ENCODE peak calls at places on chromosomes 7 and 10, in five cellular contexts. M is A549, U is heart left ventricle, G is tibial nerve, L is HepG2. R is an unnamed sample.
A peak's percentile ranks its signal among the peaks of the same experiment; 100 is the strongest.

GRCh38 chr7:1485156-1485555 is 19.0 kb downstream of the INTS1 start:
- DNase-seq in M (no peak), U (no peak), L (no peak), G (no peak), R (no peak)

GRCh38 chr7:134752006-134752760 is 27.3 kb upstream of the CALD1 start:
- DNase-seq in U (no peak), G (no peak), M (no peak), L (no peak), R (no peak)

GRCh38 chr7:112638675-112639400 is 151.4 kb downstream of the TMEM168 start:
- DNase-seq in L (no peak), M (no peak), U (no peak), G (no peak), R (no peak)

GRCh38 chr7:10973942-10974716 is 457 bp downstream of the PHF14 start:
- DNase-seq in M (peak; percentile 35), L (peak; percentile 12), U (peak; percentile 34), G (no peak), R (peak; percentile 69)

GRCh38 chr10:107553470-107553869 is 389.0 kb upstream of the SORCS1 start:
- DNase-seq in G (no peak), U (no peak), M (no peak), L (no peak), R (no peak)

GRCh38 chr10:36256905-36257304 is 614.8 kb upstream of the FZD8 start:
- DNase-seq in U (no peak), G (no peak), L (no peak), M (no peak), R (no peak)

GRCh38 chr10:87656431-87657072 is 3.1 kb upstream of the PAPSS2 start:
- DNase-seq in M (peak; percentile 58), G (no peak), L (peak; percentile 51), U (no peak), R (peak; percentile 55)

GRCh38 chr7:30694218-30694745 is 12.0 kb upstream of the CRHR2 start:
- DNase-seq in M (no peak), L (peak; percentile 39), U (peak; percentile 35), G (no peak), R (no peak)

GRCh38 chr7:137670521-137671064 is 176.2 kb downstream of the DGKI start:
- DNase-seq in M (no peak), L (no peak), G (no peak), U (no peak), R (no peak)

GRCh38 chr10:36542493-36542892 is 582.9 kb upstream of the ANKRD30A start:
- DNase-seq in G (no peak), L (no peak), U (no peak), M (no peak), R (no peak)

GRCh38 chr10:93180402-93181040 is 106.8 kb downstream of the CYP26A1 start:
- DNase-seq in M (no peak), L (no peak), U (peak; percentile 62), G (no peak), R (no peak)

GRCh38 chr7:141072548-141073172 is 1.2 kb upstream of the TMEM178B start:
- DNase-seq in L (no peak), G (no peak), U (peak; percentile 66), M (peak; percentile 61), R (no peak)

GRCh38 chr10:103668351-103669242 is 175.1 kb downstream of the NEURL1 start:
- DNase-seq in U (peak; percentile 83), G (peak; percentile 70), L (no peak), M (no peak), R (peak; percentile 20)

GRCh38 chr10:124534231-124534798 is 72.7 kb downstream of the LHPP start:
- DNase-seq in G (no peak), U (peak; percentile 45), L (no peak), M (no peak), R (peak; percentile 46)

GRCh38 chr10:74097776-74098175 is 52.9 kb downstream of the AP3M1 start:
- DNase-seq in L (no peak), M (peak; percentile 37), G (no peak), U (no peak), R (no peak)

GRCh38 chr7:123624527-123625183 is 23.0 kb downstream of the ASB15 start:
- DNase-seq in U (no peak), L (peak; percentile 47), M (peak; percentile 73), G (no peak), R (peak; percentile 75)

GRCh38 chr10:98427011-98427515 is 12.1 kb upstream of the PYROXD2 start:
- DNase-seq in M (no peak), G (no peak), U (peak; percentile 15), L (no peak), R (no peak)

GRCh38 chr10:6300106-6300783 is 97.5 kb downstream of the PFKFB3 start:
- DNase-seq in L (no peak), G (no peak), M (peak; percentile 63), U (no peak), R (no peak)
- TF ChIP-seq POLR2A in L (no peak), G (no peak), M (no peak), U (no peak), R (no peak)

GRCh38 chr7:89001306-89001705 is 205.8 kb upstream of the TEX47 start:
- DNase-seq in M (no peak), L (no peak), U (no peak), G (no peak), R (no peak)

GRCh38 chr7:89002942-89003618 is 207.5 kb upstream of the TEX47 start:
- DNase-seq in L (no peak), G (no peak), M (no peak), U (no peak), R (no peak)

GRCh38 chr7:89003619-89003956 is 208.1 kb upstream of the TEX47 start:
- DNase-seq in G (no peak), L (no peak), M (no peak), U (no peak), R (no peak)
- TF ChIP-seq POLR2A in G (no peak), L (no peak), M (no peak), U (no peak), R (no peak)

GRCh38 chr7:56097700-56098099 is 4.9 kb upstream of the PHKG1 start:
- DNase-seq in M (no peak), G (peak; percentile 43), U (no peak), L (no peak), R (peak; percentile 59)
- TF ChIP-seq POLR2A in M (no peak), G (no peak), U (no peak), L (no peak), R (no peak)

DNA sequence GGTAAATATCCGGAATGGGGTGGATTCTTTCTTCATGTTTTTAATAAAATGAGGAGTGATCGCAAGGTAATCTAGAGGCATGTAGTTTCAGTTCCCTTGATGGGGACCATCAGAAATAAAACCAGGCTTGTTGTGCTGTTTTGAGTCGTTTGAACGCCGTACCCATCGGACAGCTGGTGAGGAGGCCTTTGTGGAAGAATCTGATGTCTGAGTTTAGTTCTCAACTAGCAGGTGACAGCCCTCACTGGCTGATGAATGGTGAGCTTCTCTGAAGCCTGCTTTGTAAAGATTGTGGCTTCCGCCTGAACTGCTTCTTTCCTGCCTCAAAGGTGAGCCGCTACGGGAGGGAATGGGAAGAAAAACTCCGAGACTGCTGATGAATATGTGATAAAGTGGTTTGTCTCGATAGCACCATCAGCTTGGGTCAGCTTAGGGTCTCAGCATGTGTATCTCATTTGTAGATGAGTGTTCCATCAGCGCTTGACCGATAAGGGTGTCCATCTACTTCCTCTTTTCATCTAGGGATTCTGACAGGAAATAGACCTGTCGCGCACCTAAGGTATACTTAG is 977 bp downstream of the TMEM248 start:
- DNase-seq in U (no peak), G (no peak), M (no peak), L (peak; percentile 30), R (peak; percentile 71)
- TF ChIP-seq POLR2A in U (no peak), G (no peak), M (no peak), L (no peak), R (no peak)